ENCODE peak calls at places on chromosomes 2 and 18, in eight cellular contexts. C is kidney; R is EL; T is CD8-positive, alpha-beta T cell; H is Peyer's patch; W is Right ventricle myocardium superior; F is NCI-H526; D is PC-9. S is an unnamed sample.

GRCh38 chr2:67626656-67627055 is 229.5 kb downstream of the ETAA1 start:
- DNase-seq in F (no peak), R (peak; percentile 73), W (no peak), C (no peak), H (no peak), T (no peak), D (no peak), S (peak; percentile 86)

GRCh38 chr2:88874063-88874657 is 182.7 kb downstream of the RPIA start:
- DNase-seq in D (peak; percentile 23), C (no peak), W (no peak), H (peak; percentile 76), R (peak; percentile 48), F (peak; percentile 86), T (peak; percentile 31), S (peak; percentile 12)

GRCh38 chr18:48806551-48807261 is 144.1 kb downstream of the SMAD7 start:
- DNase-seq in D (no peak), F (no peak), R (peak; percentile 14), C (no peak), W (peak; percentile 69), H (peak; percentile 49), T (peak; percentile 24), S (peak; percentile 23)

GRCh38 chr2:66573866-66574265 is 138.9 kb downstream of the MEIS1 start:
- DNase-seq in C (no peak), F (no peak), H (no peak), W (no peak), R (peak; percentile 48), T (no peak), D (no peak), S (no peak)

GRCh38 chr18:5543036-5543671 is 643 bp downstream of the EPB41L3 start:
- DNase-seq in C (peak; percentile 75), H (no peak), W (no peak), T (no peak), F (peak; percentile 35), R (no peak), D (no peak), S (no peak)

GRCh38 chr2:102137138-102137537 is 5.4 kb upstream of the IL1R1 start:
- DNase-seq in H (no peak), C (no peak), W (no peak), T (no peak), R (no peak), D (no peak), F (no peak), S (no peak)

GRCh38 chr2:71922501-71923142 is 225.0 kb downstream of the CYP26B1 start:
- DNase-seq in R (no peak), F (no peak), H (no peak), C (no peak), D (no peak), W (no peak), T (no peak), S (no peak)

GRCh38 chr2:246489-247145 is 17.2 kb downstream of the SH3YL1 start:
- DNase-seq in H (no peak), R (peak; percentile 60), D (peak; percentile 25), C (no peak), T (peak; percentile 32), F (peak; percentile 70), W (no peak), S (no peak)

GRCh38 chr2:95292623-95293260 is 4.4 kb upstream of the KCNIP3 start:
- DNase-seq in R (peak; percentile 83), T (no peak), F (no peak), H (no peak), D (peak; percentile 62), W (no peak), C (no peak), S (no peak)

GRCh38 chr2:227942021-227942420 is 70.6 kb downstream of the DAW1 start:
- DNase-seq in T (no peak), D (no peak), H (no peak), W (no peak), R (peak; percentile 26), F (no peak), C (no peak), S (no peak)

GRCh38 chr2:44620189-44620990 is 258.6 kb downstream of the CAMKMT start:
- DNase-seq in D (no peak), R (no peak), F (no peak), T (no peak), H (no peak), C (no peak), W (no peak), S (no peak)

GRCh38 chr2:19900536-19901200 is 1.1 kb downstream of the TTC32 start:
- DNase-seq in D (no peak), W (no peak), H (no peak), R (peak; percentile 23), C (no peak), T (peak; percentile 20), F (peak; percentile 43), S (no peak)

GRCh38 chr2:209685963-209686362 is 85.7 kb upstream of the UNC80 start:
- DNase-seq in H (no peak), T (no peak), D (no peak), F (no peak), W (no peak), R (no peak), C (no peak), S (no peak)

GRCh38 chr2:180872256-180872655 is 108.1 kb upstream of the UBE2E3 start:
- DNase-seq in F (no peak), W (no peak), D (no peak), T (no peak), R (peak; percentile 28), H (no peak), C (no peak), S (no peak)

GRCh38 chr2:201130524-201131186 is 14.7 kb downstream of the CFLAR start:
- DNase-seq in F (no peak), H (no peak), T (no peak), D (no peak), W (no peak), R (peak; percentile 78), C (no peak), S (peak; percentile 63)

GRCh38 chr2:223941579-223942277 is 3.4 kb downstream of the WDFY1 start:
- DNase-seq in D (peak; percentile 76), C (no peak), F (no peak), W (no peak), R (peak; percentile 90), T (peak; percentile 33), H (peak; percentile 69), S (peak; percentile 74)

GRCh38 chr18:54392621-54393023 is 34.9 kb downstream of the C18orf54 start:
- DNase-seq in W (no peak), T (no peak), R (peak; percentile 68), H (no peak), C (no peak), D (no peak), F (peak; percentile 84), S (peak; percentile 52)

GRCh38 chr2:241391892-241392665 is 36.0 kb downstream of the FARP2 start:
- DNase-seq in D (peak; percentile 29), T (no peak), C (no peak), H (peak; percentile 59), W (no peak), F (peak; percentile 65), R (peak; percentile 35), S (no peak)

S was measured in SJSA1.